ENCODE peak calls at places on chromosomes 3 and 15, in seven cellular contexts. N, U, D, X, H, V and Y are unnamed samples.

GRCh38 chr15:57866149-57866736 is 159.7 kb downstream of the POLR2M start:
- DNase-seq in N (peak; percentile 43), U (peak; percentile 67), D (peak; percentile 35), X (peak; percentile 76), H (no peak), V (no peak), Y (peak; percentile 61)

GRCh38 chr3:147958754-147959153 is 549.6 kb downstream of the ZIC1 start:
- DNase-seq in N (no peak), U (no peak), D (no peak), X (no peak), H (no peak), V (no peak), Y (no peak)

GRCh38 chr3:175763948-175764347 is 904.8 kb downstream of the NAALADL2 start:
- DNase-seq in N (no peak), U (no peak), D (no peak), X (no peak), H (no peak), V (no peak), Y (no peak)

GRCh38 chr15:62791694-62792093 is 250.9 kb upstream of the TPM1 start:
- DNase-seq in N (no peak), U (no peak), D (no peak), X (no peak), H (no peak), V (no peak), Y (no peak)

GRCh38 chr3:46866720-46867549 is 3.7 kb upstream of the MYL3 start:
- DNase-seq in N (peak; percentile 85), U (peak; percentile 84), D (peak; percentile 65), X (peak; percentile 84), H (no peak), V (peak; percentile 36), Y (peak; percentile 86)

GRCh38 chr3:193660698-193661400 is 67.8 kb downstream of the OPA1 start:
- DNase-seq in N (no peak), U (no peak), D (no peak), X (no peak), H (no peak), V (no peak), Y (no peak)

GRCh38 chr3:194632211-194632982 is 822 bp downstream of the TMEM44 start:
- DNase-seq in N (peak; percentile 57), U (no peak), D (no peak), X (peak; percentile 73), H (no peak), V (no peak), Y (no peak)

GRCh38 chr3:109337393-109337792 is at the start of gene DPPA4:
- DNase-seq in N (no peak), U (peak; percentile 80), D (no peak), X (no peak), H (no peak), V (no peak), Y (no peak)

GRCh38 chr3:29642393-29643033 is 361.6 kb downstream of the RBMS3 start:
- DNase-seq in N (peak; percentile 26), U (no peak), D (no peak), X (peak; percentile 11), H (no peak), V (no peak), Y (no peak)

GRCh38 chr3:38490288-38490860 is 5.8 kb upstream of the EXOG start:
- DNase-seq in N (no peak), U (peak; percentile 14), D (no peak), X (no peak), H (no peak), V (no peak), Y (no peak)

GRCh38 chr15:31585231-31585630 is 258.6 kb downstream of the KLF13 start:
- DNase-seq in N (no peak), U (no peak), D (no peak), X (no peak), H (no peak), V (no peak), Y (no peak)

GRCh38 chr3:64098686-64099085 is 75.4 kb upstream of the PSMD6 start:
- DNase-seq in N (no peak), U (no peak), D (no peak), X (no peak), H (no peak), V (no peak), Y (no peak)

GRCh38 chr15:82231842-82232241 is 30.7 kb downstream of the EFL1 start:
- DNase-seq in N (no peak), U (peak; percentile 4), D (no peak), X (no peak), H (no peak), V (no peak), Y (no peak)

GRCh38 chr3:117874904-117875874 is 1159.5 kb downstream of the IGSF11 start:
- DNase-seq in N (no peak), U (peak; percentile 36), D (no peak), X (no peak), H (no peak), V (no peak), Y (no peak)

GRCh38 chr3:148178508-148178907 is 519.2 kb upstream of the AGTR1 start:
- DNase-seq in N (no peak), U (peak; percentile 24), D (no peak), X (no peak), H (no peak), V (no peak), Y (no peak)

GRCh38 chr15:28021281-28022039 is 77.7 kb downstream of the OCA2 start:
- DNase-seq in N (peak; percentile 34), U (peak; percentile 63), D (peak; percentile 45), X (peak; percentile 30), H (no peak), V (peak; percentile 33), Y (peak; percentile 75)

GRCh38 chr3:189392969-189393368 is 221.2 kb downstream of the TPRG1 start:
- DNase-seq in N (no peak), U (no peak), D (peak; percentile 94), X (peak; percentile 78), H (no peak), V (no peak), Y (no peak)
- H3K27ac ChIP-seq in N (no peak overlapping the region), U (no peak overlapping the region), D (peak overlapping the region; percentile 89), X (peak overlapping the region; percentile 65), H (peak overlapping the region; percentile 86), V (no peak overlapping the region), Y (no peak overlapping the region)

GRCh38 chr3:31248619-31248992 is 284.1 kb upstream of the STT3B start:
- DNase-seq in N (no peak), U (no peak), D (no peak), X (no peak), H (no peak), V (no peak), Y (no peak)

GRCh38 chr3:31250116-31250813 is 282.5 kb upstream of the STT3B start:
- DNase-seq in N (no peak), U (no peak), D (peak; percentile 35), X (no peak), H (no peak), V (no peak), Y (no peak)

GRCh38 chr3:31251083-31251482 is 281.6 kb upstream of the STT3B start:
- DNase-seq in N (no peak), U (no peak), D (no peak), X (no peak), H (no peak), V (no peak), Y (no peak)

GRCh38 chr3:31247850-31248618 is 284.7 kb upstream of the STT3B start:
- DNase-seq in N (no peak), U (no peak), D (peak; percentile 25), X (no peak), H (peak; percentile 77), V (no peak), Y (no peak)

DNA sequence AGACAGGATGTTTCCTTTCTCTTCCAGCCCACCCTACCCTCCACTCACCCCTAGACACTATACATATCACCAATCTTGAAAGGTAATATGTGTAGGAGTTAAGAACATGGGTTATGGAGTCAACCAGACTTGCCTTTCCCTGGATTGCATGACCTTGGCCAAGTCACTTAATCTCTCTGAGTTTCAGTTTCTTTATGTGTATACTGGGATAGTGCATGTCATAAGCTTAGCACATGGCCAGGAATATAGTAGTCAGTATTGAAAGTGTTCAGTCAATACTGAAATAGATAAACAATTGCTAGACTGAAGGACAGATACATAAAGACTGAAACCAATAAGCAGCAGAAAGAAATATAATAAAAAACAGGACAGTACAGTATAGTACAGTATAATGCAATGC is 283.2 kb upstream of the STT3B start:
- DNase-seq in N (no peak), U (no peak), D (no peak), X (no peak), H (no peak), V (no peak), Y (no peak)
- H3K4me1 ChIP-seq in N (no peaks in the 10 kb centered on the region), U (peaks cover 14% of the 10 kb centered on the region), D (peaks cover 15% of the 10 kb centered on the region), X (no peaks in the 10 kb centered on the region), H (peaks cover 37% of the 10 kb centered on the region), V (no peaks in the 10 kb centered on the region), Y (no peaks in the 10 kb centered on the region)

GRCh38 chr15:74815961-74816360 is 3.3 kb downstream of the LMAN1L start:
- DNase-seq in N (no peak), U (no peak), D (no peak), X (no peak), H (no peak), V (no peak), Y (no peak)

GRCh38 chr15:74815121-74815933 is 2.7 kb downstream of the LMAN1L start:
- DNase-seq in N (peak; percentile 63), U (no peak), D (peak; percentile 38), X (peak; percentile 82), H (no peak), V (no peak), Y (no peak)

GRCh38 chr15:74809951-74810350 is 2.7 kb upstream of the LMAN1L start:
- DNase-seq in N (no peak), U (no peak), D (no peak), X (no peak), H (no peak), V (no peak), Y (no peak)

GRCh38 chr15:74809242-74809641 is 3.4 kb upstream of the LMAN1L start:
- DNase-seq in N (no peak), U (no peak), D (no peak), X (no peak), H (no peak), V (no peak), Y (no peak)

DNA sequence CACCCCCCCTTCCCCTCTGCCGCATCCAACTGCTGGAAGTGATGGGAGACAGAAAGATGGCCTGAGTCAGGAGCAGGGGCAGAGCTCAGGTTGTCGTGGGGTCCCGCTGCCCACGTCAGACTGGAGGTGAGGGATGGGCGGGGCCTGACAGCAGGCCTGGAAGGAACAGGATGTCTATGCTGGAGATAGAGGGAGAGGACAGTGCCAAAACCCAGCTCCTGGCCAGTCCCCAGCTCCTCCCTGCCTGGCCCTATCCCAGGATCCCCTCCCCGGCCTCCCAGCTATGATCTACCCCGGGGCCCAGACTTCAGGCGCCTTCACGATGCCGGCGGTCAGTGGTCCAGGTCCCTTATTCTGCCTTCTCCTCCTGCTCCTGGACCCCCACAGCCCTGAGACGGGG is at the start of gene LMAN1L:
- DNase-seq in N (no peak), U (no peak), D (no peak), X (no peak), H (no peak), V (no peak), Y (no peak)
- H3K4me3 ChIP-seq in N (no peak within 1 kb of the TSS), U (no peak within 1 kb of the TSS), D (no peak within 1 kb of the TSS), X (no peak within 1 kb of the TSS), H (no peak within 1 kb of the TSS), V (no peak within 1 kb of the TSS), Y (no peak within 1 kb of the TSS)

DNA sequence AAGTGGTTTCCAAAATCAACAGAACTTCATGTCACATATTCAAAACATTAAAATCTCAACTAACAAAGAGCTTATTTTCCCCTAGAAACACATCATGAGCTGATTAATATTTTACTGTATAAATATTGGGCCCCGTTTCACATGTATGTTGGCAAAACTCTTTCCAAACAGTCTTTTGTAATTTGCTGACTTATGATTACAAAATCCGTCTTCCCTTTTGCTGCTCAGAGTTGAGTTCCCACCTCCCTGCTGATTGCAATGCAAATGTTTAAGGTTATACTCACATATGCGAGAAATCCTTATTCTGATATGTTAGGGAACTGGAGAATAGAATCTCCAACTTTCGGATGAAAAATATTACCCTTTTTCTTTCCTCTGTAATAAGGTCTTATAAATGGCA is 380.3 kb downstream of the DIPK2A start:
- DNase-seq in N (no peak), U (no peak), D (no peak), X (no peak), H (no peak), V (no peak), Y (no peak)
- H3K27ac ChIP-seq in N (no peak overlapping the region), U (no peak overlapping the region), D (no peak overlapping the region), X (no peak overlapping the region), H (no peak overlapping the region), V (no peak overlapping the region), Y (no peak overlapping the region)